ENCODE peak calls at places on chromosomes 1 and 21, in ten cellular contexts. L, M, A, U, I, G, J, D, F and X are unnamed samples.

GRCh38 chr1:202289009-202289408 is 52.7 kb downstream of the UBE2T start:
- DNase-seq in L (no peak), M (no peak), A (no peak), U (no peak), I (no peak), G (no peak), J (no peak), D (no peak), F (no peak), X (no peak)

GRCh38 chr1:17587693-17588047 is 48.2 kb downstream of the ARHGEF10L start:
- DNase-seq in L (no peak), M (peak; percentile 56), A (no peak), U (no peak), I (peak; percentile 88), G (no peak), J (no peak), D (no peak), F (no peak), X (no peak)

GRCh38 chr1:227268943-227269342 is 49.3 kb downstream of the CDC42BPA start:
- DNase-seq in L (no peak), M (no peak), A (no peak), U (no peak), I (peak; percentile 2), G (no peak), J (no peak), D (no peak), F (no peak), X (no peak)

GRCh38 chr21:38250991-38251418 is 5.8 kb upstream of the KCNJ15 start:
- DNase-seq in L (no peak), M (no peak), A (no peak), U (no peak), I (no peak), G (no peak), J (no peak), D (no peak), F (no peak), X (no peak)

GRCh38 chr1:201849372-201850052 is 20.6 kb downstream of the IPO9 start:
- DNase-seq in L (no peak), M (no peak), A (no peak), U (no peak), I (no peak), G (no peak), J (no peak), D (no peak), F (no peak), X (no peak)

GRCh38 chr1:175765293-175765692 is 21.9 kb upstream of the TNR start:
- DNase-seq in L (no peak), M (no peak), A (no peak), U (no peak), I (no peak), G (no peak), J (no peak), D (no peak), F (no peak), X (no peak)

GRCh38 chr1:172698224-172698623 is 39.3 kb downstream of the FASLG start:
- DNase-seq in L (no peak), M (no peak), A (no peak), U (no peak), I (peak; percentile 13), G (no peak), J (no peak), D (no peak), F (no peak), X (no peak)

GRCh38 chr1:209484429-209484828 is 99.1 kb upstream of the CAMK1G start:
- DNase-seq in L (no peak), M (no peak), A (no peak), U (no peak), I (no peak), G (no peak), J (no peak), D (no peak), F (no peak), X (no peak)

GRCh38 chr1:167713330-167714081 is 8.3 kb upstream of the MPZL1 start:
- DNase-seq in L (peak; percentile 77), M (peak; percentile 37), A (peak; percentile 26), U (peak; percentile 21), I (no peak), G (no peak), J (no peak), D (peak; percentile 36), F (no peak), X (no peak)

GRCh38 chr1:177973585-177973984 is 3.7 kb upstream of the SEC16B start:
- DNase-seq in L (no peak), M (no peak), A (no peak), U (no peak), I (peak; percentile 43), G (no peak), J (no peak), D (no peak), F (no peak), X (no peak)

GRCh38 chr1:154791292-154792278 is 78.5 kb downstream of the KCNN3 start:
- DNase-seq in L (no peak), M (no peak), A (peak; percentile 70), U (no peak), I (peak; percentile 36), G (no peak), J (no peak), D (peak; percentile 83), F (no peak), X (peak; percentile 71)

GRCh38 chr1:240134596-240134995 is 42.9 kb downstream of the FMN2 start:
- DNase-seq in L (no peak), M (no peak), A (no peak), U (no peak), I (peak; percentile 26), G (no peak), J (no peak), D (no peak), F (no peak), X (no peak)

GRCh38 chr21:46388206-46388880 is 64.4 kb downstream of the PCNT start:
- DNase-seq in L (no peak), M (no peak), A (no peak), U (no peak), I (no peak), G (no peak), J (no peak), D (no peak), F (no peak), X (no peak)

GRCh38 chr1:39729030-39729429 is 9.7 kb upstream of the PPIE start:
- DNase-seq in L (no peak), M (no peak), A (no peak), U (no peak), I (peak; percentile 66), G (no peak), J (no peak), D (no peak), F (no peak), X (no peak)
- H3K27me3 ChIP-seq in L (peaks cover 7% of the 10 kb centered on the region), M (peaks cover 100% of the 10 kb centered on the region), A (peaks cover 97% of the 10 kb centered on the region), U (no peaks in the 10 kb centered on the region), I (peaks cover 81% of the 10 kb centered on the region), G (peaks cover 41% of the 10 kb centered on the region), J (peaks cover 91% of the 10 kb centered on the region), D (no peaks in the 10 kb centered on the region), F (no peaks in the 10 kb centered on the region), X (peaks cover 64% of the 10 kb centered on the region)

DNA sequence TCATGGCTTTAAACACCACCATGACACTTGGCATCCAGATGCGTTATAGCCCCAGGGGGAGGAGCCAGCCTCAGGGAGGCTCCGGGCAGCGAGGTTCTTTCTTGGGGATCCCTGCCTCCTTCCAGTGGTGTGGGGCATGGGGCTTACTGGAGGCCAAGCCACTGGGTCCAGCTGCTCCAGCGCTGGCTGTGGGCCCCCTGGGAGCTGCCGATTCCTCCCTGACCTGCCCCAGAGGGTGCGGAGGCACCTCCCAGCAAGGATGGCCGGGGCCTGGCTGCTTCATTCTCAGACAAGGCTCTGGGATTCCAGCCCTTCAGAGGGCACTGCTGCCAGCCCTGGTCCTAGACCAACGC is 159.3 kb downstream of the PEX14 start:
- DNase-seq in L (no peak), M (no peak), A (no peak), U (no peak), I (no peak), G (no peak), J (no peak), D (peak; percentile 19), F (no peak), X (no peak)
- H3K27ac ChIP-seq in L (peak overlapping the region; percentile 84), M (no peak overlapping the region), A (peak overlapping the region; percentile 77), U (peak overlapping the region; percentile 67), I (peak overlapping the region; percentile 81), G (peak overlapping the region; percentile 85), J (peak overlapping the region; percentile 92), D (peak overlapping the region; percentile 78), F (peak overlapping the region; percentile 58), X (no peak overlapping the region)

DNA sequence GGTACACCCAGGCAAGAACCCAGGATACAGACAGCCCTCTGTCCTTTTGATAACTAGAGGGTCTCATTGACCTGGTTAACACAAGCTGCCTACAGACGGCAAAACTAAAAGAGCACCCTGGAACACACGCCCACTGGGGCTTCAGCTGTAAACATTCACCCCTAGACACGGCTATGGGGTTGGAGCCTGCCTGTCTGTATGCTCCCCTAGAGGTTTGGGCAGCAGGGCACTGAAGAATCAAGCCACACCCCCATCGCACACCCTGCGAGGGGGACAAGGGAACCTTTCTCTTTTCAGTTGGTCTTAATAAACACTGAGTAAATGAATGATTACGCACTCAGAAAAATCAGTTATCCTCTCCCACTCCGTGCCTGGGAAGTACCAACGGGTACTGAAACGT is 35.5 kb downstream of the LRRC3 start:
- DNase-seq in L (no peak), M (no peak), A (no peak), U (no peak), I (no peak), G (no peak), J (no peak), D (no peak), F (no peak), X (no peak)
- H3K9me3 ChIP-seq in L (peaks cover 11% of the 10 kb centered on the region), M (no peaks in the 10 kb centered on the region), A (peaks cover 7% of the 10 kb centered on the region), U (peaks cover 4% of the 10 kb centered on the region), I (no peaks in the 10 kb centered on the region), G (peaks cover 13% of the 10 kb centered on the region), J (peaks cover 11% of the 10 kb centered on the region), D (no peaks in the 10 kb centered on the region), F (no peaks in the 10 kb centered on the region), X (peaks cover 9% of the 10 kb centered on the region)

GRCh38 chr1:1593834-1594601 is 5.9 kb downstream of the FNDC10 start:
- DNase-seq in L (no peak), M (no peak), A (no peak), U (no peak), I (no peak), G (no peak), J (no peak), D (no peak), F (no peak), X (no peak)
- H3K27me3 ChIP-seq in L (peaks cover 16% of the 10 kb centered on the region), M (peaks cover 7% of the 10 kb centered on the region), A (peaks cover 32% of the 10 kb centered on the region), U (no peaks in the 10 kb centered on the region), I (peaks cover 12% of the 10 kb centered on the region), G (peaks cover 21% of the 10 kb centered on the region), J (peaks cover 59% of the 10 kb centered on the region), D (no peaks in the 10 kb centered on the region), F (no peaks in the 10 kb centered on the region), X (no peaks in the 10 kb centered on the region)

GRCh38 chr1:156692409-156692957 is 12.9 kb downstream of the CRABP2 start:
- DNase-seq in L (no peak), M (no peak), A (no peak), U (no peak), I (no peak), G (no peak), J (no peak), D (no peak), F (no peak), X (no peak)
- H3K27ac ChIP-seq in L (no peak overlapping the region), M (peak overlapping the region; percentile 89), A (no peak overlapping the region), U (no peak overlapping the region), I (no peak overlapping the region), G (no peak overlapping the region), J (peak overlapping the region; percentile 88), D (no peak overlapping the region), F (no peak overlapping the region), X (no peak overlapping the region)